ENCODE peak calls at places on chromosomes 2 and 18, in four cellular contexts. One of them, this sample, is unnamed.

GRCh38 chr2:222859786-222860726 is 780 bp upstream of the ACSL3 start:
- DNase-seq in tibial artery: peak; percentile 42
- DNase-seq in GM06990: no peak
- DNase-seq in AG09309: no peak
- DNase-seq in this sample: no peak

GRCh38 chr2:19532797-19533196 is 174.4 kb upstream of the OSR1 start:
- DNase-seq in tibial artery: no peak
- DNase-seq in GM06990: no peak
- DNase-seq in AG09309: no peak
- DNase-seq in this sample: no peak

GRCh38 chr2:26516246-26516645 is 38.3 kb upstream of the OTOF start:
- DNase-seq in tibial artery: no peak
- DNase-seq in GM06990: no peak
- DNase-seq in AG09309: no peak
- DNase-seq in this sample: no peak

GRCh38 chr2:191927991-191928390 is 81.1 kb upstream of the CAVIN2 start:
- DNase-seq in tibial artery: no peak
- DNase-seq in GM06990: no peak
- DNase-seq in AG09309: peak; percentile 45
- DNase-seq in this sample: no peak

GRCh38 chr2:104318001-104318555 is 535.8 kb upstream of the POU3F3 start:
- DNase-seq in tibial artery: no peak
- DNase-seq in GM06990: no peak
- DNase-seq in AG09309: no peak
- DNase-seq in this sample: no peak

GRCh38 chr18:32446780-32447179 is 23.9 kb downstream of the GAREM1 start:
- DNase-seq in tibial artery: no peak
- DNase-seq in GM06990: no peak
- DNase-seq in AG09309: no peak
- DNase-seq in this sample: no peak

GRCh38 chr18:3498705-3499451 is 48.9 kb downstream of the TGIF1 start:
- DNase-seq in tibial artery: no peak
- DNase-seq in GM06990: no peak
- DNase-seq in AG09309: no peak
- DNase-seq in this sample: no peak

GRCh38 chr18:56574827-56575226 is 63.6 kb downstream of the TXNL1 start:
- DNase-seq in tibial artery: no peak
- DNase-seq in GM06990: no peak
- DNase-seq in AG09309: no peak
- DNase-seq in this sample: no peak

GRCh38 chr2:237879991-237880560 is 20.7 kb downstream of the RAMP1 start:
- DNase-seq in tibial artery: peak; percentile 11
- DNase-seq in GM06990: no peak
- DNase-seq in AG09309: no peak
- DNase-seq in this sample: no peak

GRCh38 chr2:160205511-160205910 is 5.4 kb upstream of the ITGB6 start:
- DNase-seq in tibial artery: peak; percentile 34
- DNase-seq in GM06990: no peak
- DNase-seq in AG09309: peak; percentile 87
- DNase-seq in this sample: no peak

GRCh38 chr2:112256654-112257053 is 1.8 kb upstream of the ZC3H8 start:
- DNase-seq in tibial artery: no peak
- DNase-seq in GM06990: no peak
- DNase-seq in AG09309: no peak
- DNase-seq in this sample: no peak

GRCh38 chr2:176172748-176173586 is 15.5 kb upstream of the HOXD1 start:
- DNase-seq in tibial artery: no peak
- DNase-seq in GM06990: no peak
- DNase-seq in AG09309: no peak
- DNase-seq in this sample: no peak

GRCh38 chr2:176171331-176172006 is 14.4 kb downstream of the HOXD3 start:
- DNase-seq in tibial artery: no peak
- DNase-seq in GM06990: no peak
- DNase-seq in AG09309: no peak
- DNase-seq in this sample: no peak

GRCh38 chr2:176173679-176174381 is 14.6 kb upstream of the HOXD1 start:
- DNase-seq in tibial artery: no peak
- DNase-seq in GM06990: no peak
- DNase-seq in AG09309: no peak
- DNase-seq in this sample: no peak

GRCh38 chr2:176170606-176171005 is 13.5 kb downstream of the HOXD3 start:
- DNase-seq in tibial artery: no peak
- DNase-seq in GM06990: no peak
- DNase-seq in AG09309: no peak
- DNase-seq in this sample: no peak

DNA sequence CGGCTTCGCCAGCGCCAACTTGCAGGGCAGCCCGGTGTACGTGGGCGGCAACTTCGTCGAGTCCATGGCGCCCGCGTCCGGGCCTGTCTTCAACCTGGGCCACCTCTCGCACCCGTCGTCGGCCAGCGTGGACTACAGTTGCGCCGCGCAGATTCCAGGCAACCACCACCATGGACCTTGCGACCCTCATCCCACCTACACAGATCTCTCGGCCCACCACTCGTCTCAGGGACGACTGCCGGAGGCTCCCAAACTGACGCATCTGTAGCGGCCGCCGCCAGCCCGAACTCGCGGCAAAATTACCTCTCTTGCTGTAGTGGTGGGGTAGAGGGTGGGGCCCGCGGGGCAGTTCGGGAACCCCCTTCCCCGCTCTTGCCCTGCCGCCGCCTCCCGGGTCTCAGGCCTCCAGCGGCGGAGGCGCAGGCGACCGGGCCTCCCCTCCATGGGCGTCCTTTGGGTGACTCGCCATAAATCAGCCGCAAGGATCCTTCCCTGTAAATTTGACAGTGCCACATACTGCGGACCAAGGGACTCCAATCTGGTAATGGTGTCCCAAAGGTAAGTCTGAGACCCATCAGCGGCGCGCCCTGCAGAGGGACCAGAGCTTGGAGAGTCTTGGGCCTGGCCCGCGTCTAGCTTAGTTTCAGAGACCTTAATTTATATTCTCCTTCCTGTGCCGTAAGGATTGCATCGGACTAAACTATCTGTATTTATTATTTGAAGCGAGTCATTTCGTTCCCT is 15.1 kb downstream of the HOXD3 start:
- DNase-seq in tibial artery: no peak
- DNase-seq in GM06990: no peak
- DNase-seq in AG09309: no peak
- DNase-seq in this sample: no peak
- H3K4me3 ChIP-seq in tibial artery: no peak overlapping the region
- H3K4me3 ChIP-seq in GM06990: no peak overlapping the region
- H3K4me3 ChIP-seq in AG09309: no peak overlapping the region
- H3K4me3 ChIP-seq in this sample: no peak overlapping the region

GRCh38 chr2:88933980-88934379 is 242.5 kb downstream of the RPIA start:
- DNase-seq in tibial artery: no peak
- DNase-seq in GM06990: no peak
- DNase-seq in AG09309: no peak
- DNase-seq in this sample: peak; percentile 17
- TF ChIP-seq CTCF in tibial artery: no peak
- TF ChIP-seq CTCF in GM06990: no peak
- TF ChIP-seq CTCF in AG09309: no peak
- TF ChIP-seq CTCF in this sample: no peak

GRCh38 chr2:14540003-14540402 is 92.5 kb upstream of the LRATD1 start:
- DNase-seq in tibial artery: no peak
- DNase-seq in GM06990: peak; percentile 11
- DNase-seq in AG09309: no peak
- DNase-seq in this sample: peak; percentile 28

GRCh38 chr2:14543284-14543683 is 89.2 kb upstream of the LRATD1 start:
- DNase-seq in tibial artery: no peak
- DNase-seq in GM06990: no peak
- DNase-seq in AG09309: no peak
- DNase-seq in this sample: peak; percentile 5

DNA sequence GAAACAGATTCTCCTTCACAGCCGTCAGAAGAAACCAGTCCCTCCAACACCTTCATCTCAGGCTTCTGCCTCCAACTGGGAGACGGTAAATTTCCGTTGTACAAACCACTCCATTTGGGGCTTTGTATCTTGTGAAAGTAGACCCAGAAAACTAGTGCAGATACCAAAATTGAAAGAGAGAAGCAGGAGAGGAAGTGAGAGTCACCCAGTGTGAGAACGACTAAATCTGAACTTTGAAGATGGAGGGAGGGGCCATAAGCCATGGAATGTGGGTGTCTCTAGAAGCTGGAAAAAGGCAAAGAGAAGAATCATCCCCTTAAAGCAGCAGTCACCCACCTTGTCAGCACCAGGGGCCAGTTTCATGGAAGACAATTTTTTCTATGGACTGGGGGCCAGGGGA is 88.3 kb upstream of the LRATD1 start:
- DNase-seq in tibial artery: no peak
- DNase-seq in GM06990: no peak
- DNase-seq in AG09309: no peak
- DNase-seq in this sample: peak; percentile 23
- H3K4me3 ChIP-seq in tibial artery: no peak overlapping the region
- H3K4me3 ChIP-seq in GM06990: no peak overlapping the region
- H3K4me3 ChIP-seq in AG09309: no peak overlapping the region
- H3K4me3 ChIP-seq in this sample: no peak overlapping the region

GRCh38 chr18:75054611-75055010 is 154.3 kb downstream of the PTGR3 start:
- DNase-seq in tibial artery: no peak
- DNase-seq in GM06990: no peak
- DNase-seq in AG09309: no peak
- DNase-seq in this sample: no peak
- TF ChIP-seq CTCF in tibial artery: no peak
- TF ChIP-seq CTCF in GM06990: no peak
- TF ChIP-seq CTCF in AG09309: no peak
- TF ChIP-seq CTCF in this sample: no peak

DNA sequence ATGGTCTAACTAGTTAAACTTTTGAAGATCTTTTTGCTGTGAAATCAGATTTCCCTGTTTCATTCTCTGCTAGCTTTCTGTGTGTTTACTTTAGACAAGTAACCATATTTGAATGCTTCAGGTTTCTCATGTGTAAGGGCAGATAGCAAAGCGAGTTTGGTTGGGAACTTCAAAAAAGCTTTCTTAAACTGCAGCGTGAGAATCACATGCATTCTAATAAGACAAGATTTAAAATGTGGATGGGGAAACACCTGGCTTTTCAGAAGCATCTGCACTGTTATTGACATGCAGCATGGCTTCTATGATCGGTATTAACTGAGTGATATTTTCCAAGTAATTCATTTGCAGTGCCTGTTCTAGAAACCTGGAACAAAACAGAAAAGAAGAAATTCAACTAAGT is 119.3 kb downstream of the ABCA12 start:
- DNase-seq in tibial artery: no peak
- DNase-seq in GM06990: no peak
- DNase-seq in AG09309: no peak
- DNase-seq in this sample: peak; percentile 92
- H3K4me3 ChIP-seq in tibial artery: no peak overlapping the region
- H3K4me3 ChIP-seq in GM06990: peak overlapping the region; percentile 4
- H3K4me3 ChIP-seq in AG09309: no peak overlapping the region
- H3K4me3 ChIP-seq in this sample: peak overlapping the region; percentile 54

DNA sequence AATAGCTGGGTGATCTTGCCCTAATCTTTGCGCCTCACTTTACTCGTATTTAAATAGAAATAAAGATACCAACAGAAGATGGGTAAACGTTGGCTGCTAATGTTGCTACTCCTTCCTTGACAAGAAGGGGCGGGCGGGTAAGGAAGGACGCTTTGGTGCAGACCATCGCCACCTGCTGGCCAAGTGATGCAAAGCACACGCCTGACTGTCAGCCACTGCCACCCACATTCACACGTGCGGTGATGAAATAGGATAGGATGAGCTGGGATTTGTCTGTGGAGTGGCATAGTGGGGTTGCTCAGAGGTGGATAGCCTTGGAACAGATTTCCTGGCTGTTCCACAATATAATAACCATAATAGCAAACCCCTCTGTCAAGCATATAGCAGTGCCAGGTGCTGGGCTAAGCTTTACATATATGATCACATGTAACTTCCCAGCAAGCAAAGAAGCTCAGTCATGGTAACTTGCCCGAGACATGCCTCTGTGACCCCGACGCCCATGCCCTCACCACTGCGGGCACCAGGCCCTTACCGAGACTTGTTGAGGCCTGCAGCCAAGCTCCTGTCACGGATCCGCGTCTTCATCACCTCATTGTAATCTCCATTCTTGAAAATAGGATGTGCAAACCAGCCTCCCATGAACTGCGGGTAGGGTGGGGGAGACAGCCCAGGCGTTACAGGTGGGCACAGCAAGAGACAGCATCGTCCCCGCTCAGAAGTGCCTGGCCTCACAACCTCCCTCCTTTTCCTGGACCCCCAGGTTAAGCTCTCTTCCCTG is 39.3 kb downstream of the LCT start:
- DNase-seq in tibial artery: peak; percentile 71
- DNase-seq in GM06990: peak; percentile 43
- DNase-seq in AG09309: peak; percentile 49
- DNase-seq in this sample: peak; percentile 84
- TF ChIP-seq CTCF in tibial artery: peak; percentile 77
- TF ChIP-seq CTCF in GM06990: peak; percentile 96
- TF ChIP-seq CTCF in AG09309: peak; percentile 97
- TF ChIP-seq CTCF in this sample: peak; percentile 96

DNA sequence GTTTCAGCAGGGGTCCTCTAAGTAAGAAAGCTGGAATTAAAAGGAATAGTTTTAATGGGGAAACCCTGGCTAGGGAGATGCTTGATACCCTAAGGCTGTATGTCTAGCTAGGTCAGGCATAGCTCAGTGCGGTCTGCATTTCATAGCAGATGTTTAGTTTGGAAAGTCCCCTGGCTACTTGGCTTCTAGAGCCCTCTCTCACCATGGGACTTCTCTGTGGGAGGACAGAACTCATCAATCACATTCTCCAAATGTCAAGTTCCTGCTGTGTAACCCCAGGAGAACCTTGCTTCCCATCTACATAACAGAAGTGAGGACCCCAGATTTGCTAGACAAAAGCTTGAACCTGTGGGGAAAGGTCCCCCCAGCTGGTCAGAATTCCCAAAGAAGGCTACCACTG is 24.0 kb upstream of the ANXA4 start:
- DNase-seq in tibial artery: no peak
- DNase-seq in GM06990: no peak
- DNase-seq in AG09309: no peak
- DNase-seq in this sample: peak; percentile 66
- H3K4me3 ChIP-seq in tibial artery: no peak overlapping the region
- H3K4me3 ChIP-seq in GM06990: no peak overlapping the region
- H3K4me3 ChIP-seq in AG09309: no peak overlapping the region
- H3K4me3 ChIP-seq in this sample: no peak overlapping the region

DNA sequence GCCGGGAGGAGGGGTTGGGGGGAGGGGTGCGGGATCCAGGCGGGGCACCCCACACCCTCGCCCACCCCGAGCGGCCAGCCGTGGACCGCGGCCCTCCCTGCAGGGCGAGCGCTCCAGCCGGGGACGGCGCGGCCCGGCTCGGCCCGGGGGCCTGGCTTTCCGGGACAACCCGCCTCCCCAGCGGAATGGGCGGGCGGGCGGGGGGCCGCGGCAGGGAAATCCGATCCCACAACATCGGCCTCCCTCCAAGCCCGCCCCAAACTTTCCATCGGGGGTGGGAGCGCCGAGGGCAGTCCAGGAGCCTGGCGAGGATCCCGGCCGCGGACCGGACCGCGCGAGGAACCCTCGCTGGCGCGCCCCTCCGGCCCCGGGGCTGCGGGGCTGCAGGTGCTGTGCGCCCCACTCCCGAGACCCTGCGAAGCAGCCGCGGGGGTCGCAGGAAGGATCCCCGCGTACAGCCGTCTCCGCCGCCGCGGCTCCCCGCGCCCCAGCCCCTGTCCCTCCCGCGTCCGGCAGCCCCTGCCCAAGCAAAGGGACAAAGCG is 528 bp downstream of the SEMA4C start:
- DNase-seq in tibial artery: peak; percentile 81
- DNase-seq in GM06990: no peak
- DNase-seq in AG09309: no peak
- DNase-seq in this sample: no peak
- TF ChIP-seq CTCF in tibial artery: no peak
- TF ChIP-seq CTCF in GM06990: no peak
- TF ChIP-seq CTCF in AG09309: no peak
- TF ChIP-seq CTCF in this sample: no peak